ENCODE peak calls at places on chromosome 13, in five cellular contexts. D is mucosa of descending colon, O is RPMI7951, H is GM12865, Z is NCI-H2081. R is an unnamed sample.

GRCh38 chr13:72284791-72285190 is 417.8 kb upstream of the DACH1 start:
- DNase-seq in D (no peak), O (peak), H (no peak), Z (no peak), R (no peak)

GRCh38 chr13:44819245-44819644 is 170.0 kb downstream of the NUFIP1 start:
- DNase-seq in D (no peak), O (peak), H (peak), Z (no peak), R (no peak)

GRCh38 chr13:23380534-23380933 is 53.0 kb downstream of the SACS start:
- DNase-seq in D (no peak), O (peak), H (no peak), Z (no peak), R (no peak)

GRCh38 chr13:48042889-48043288 is 5.4 kb downstream of the NUDT15 start:
- DNase-seq in D (peak), O (no peak), H (no peak), Z (no peak), R (no peak)

GRCh38 chr13:112029143-112029542 is 37.8 kb upstream of the SOX1 start:
- DNase-seq in D (no peak), O (no peak), H (no peak), Z (no peak), R (no peak)

GRCh38 chr13:68850160-68850559 is 1257.5 kb upstream of the ATXN8OS start:
- DNase-seq in D (no peak), O (no peak), H (no peak), Z (no peak), R (no peak)

GRCh38 chr13:20191902-20192469 is 752 bp downstream of the GJB2 start:
- DNase-seq in D (peak), O (no peak), H (peak), Z (no peak), R (no peak)

GRCh38 chr13:23715762-23716235 is 145.6 kb downstream of the TNFRSF19 start:
- DNase-seq in D (peak), O (peak), H (peak), Z (no peak), R (no peak)

GRCh38 chr13:24038405-24038804 is 122.1 kb upstream of the SPATA13 start:
- DNase-seq in D (no peak), O (peak), H (peak), Z (no peak), R (no peak)